ENCODE peak calls at places on chromosome 2, in ten cellular contexts. Z is nucleus accumbens; F is AG10803; R is kidney epithelial cell; M is AG08396; D is foreskin keratinocyte; L is foreskin fibroblast; G is fibroblast of villous mesenchyme; S is HTR-8/SVneo; V is stimulated activated CD4-positive, alpha-beta T cell treated with anti-CD3 and anti-CD28 coated beads, Interleukin-1b, Interleukin-23, amount 100 ng/mL, for 24 hours. U is an unnamed sample.

GRCh38 chr2:130864830-130865229 is 28.1 kb downstream of the ARHGEF4 start:
- DNase-seq in Z (no peak), F (peak), R (peak), M (no peak), D (peak), L (peak), G (peak), S (peak), V (no peak), U (peak)

GRCh38 chr2:188517549-188518255 is 226.0 kb downstream of the GULP1 start:
- DNase-seq in Z (no peak), F (no peak), R (no peak), M (no peak), D (no peak), L (no peak), G (peak), S (no peak), V (no peak), U (no peak)

GRCh38 chr2:118834901-118835738 is 12.3 kb downstream of the EN1 start:
- DNase-seq in Z (no peak), F (no peak), R (no peak), M (no peak), D (no peak), L (peak), G (no peak), S (no peak), V (no peak), U (no peak)

GRCh38 chr2:238974061-238974460 is 126.2 kb downstream of the TWIST2 start:
- DNase-seq in Z (no peak), F (peak), R (no peak), M (peak), D (no peak), L (peak), G (peak), S (no peak), V (no peak), U (peak)

GRCh38 chr2:214311031-214311533 is 99.8 kb upstream of the VWC2L start:
- DNase-seq in Z (no peak), F (no peak), R (no peak), M (no peak), D (no peak), L (no peak), G (no peak), S (no peak), V (no peak), U (no peak)

GRCh38 chr2:171310889-171311288 is 122.9 kb downstream of the METTL8 start:
- DNase-seq in Z (no peak), F (no peak), R (no peak), M (no peak), D (no peak), L (no peak), G (no peak), S (no peak), V (no peak), U (no peak)

GRCh38 chr2:73089270-73090030 is 17.9 kb upstream of the SFXN5 start:
- DNase-seq in Z (no peak), F (peak), R (peak), M (peak), D (peak), L (peak), G (peak), S (peak), V (no peak), U (peak)

GRCh38 chr2:217055624-217056023 is 195.8 kb upstream of the TNP1 start:
- DNase-seq in Z (no peak), F (no peak), R (no peak), M (no peak), D (no peak), L (no peak), G (no peak), S (no peak), V (no peak), U (no peak)

GRCh38 chr2:242011991-242012764 is 142.6 kb downstream of the RTP5 start:
- DNase-seq in Z (no peak), F (no peak), R (no peak), M (no peak), D (no peak), L (no peak), G (no peak), S (no peak), V (no peak), U (no peak)